ENCODE peak calls at places on chromosomes 2 and 18, in six cellular contexts. R, H, Z, P, W and J are unnamed samples.

GRCh38 chr2:10580991-10581390 is 108.8 kb downstream of the NOL10 start:
- DNase-seq in R (no peak), Z (no peak), W (no peak), H (no peak), P (no peak), J (no peak)

GRCh38 chr2:209977386-209978239 is 24.8 kb upstream of the RPE start:
- DNase-seq in R (no peak), W (no peak), Z (peak; percentile 71), H (peak; percentile 32), P (no peak), J (peak; percentile 66)

GRCh38 chr18:35827275-35827929 is 145.1 kb upstream of the RMP24 start:
- DNase-seq in W (no peak), H (no peak), R (no peak), Z (peak; percentile 3), P (no peak), J (no peak)

GRCh38 chr2:127590386-127591190 is 55.1 kb downstream of the MYO7B start:
- DNase-seq in R (no peak), W (no peak), Z (no peak), H (no peak), P (no peak), J (no peak)

GRCh38 chr2:241063093-241063551 is 39.0 kb downstream of the MTERF4 start:
- DNase-seq in H (no peak), R (no peak), Z (no peak), W (no peak), P (no peak), J (no peak)

GRCh38 chr2:223762853-223763252 is 74.5 kb downstream of the AP1S3 start:
- DNase-seq in W (no peak), H (no peak), R (no peak), Z (peak; percentile 29), P (no peak), J (no peak)

GRCh38 chr2:95292623-95293260 is 4.4 kb upstream of the KCNIP3 start:
- DNase-seq in W (no peak), P (no peak), Z (no peak), H (peak; percentile 83), R (no peak), J (no peak)

GRCh38 chr2:86337235-86338099 is at the start of gene REEP1:
- DNase-seq in R (no peak), W (no peak), H (peak; percentile 30), P (peak; percentile 74), Z (no peak), J (peak; percentile 34)

GRCh38 chr2:240643093-240643810 is 18.0 kb downstream of the GPR35 start:
- DNase-seq in P (no peak), H (no peak), W (no peak), R (no peak), Z (no peak), J (no peak)

GRCh38 chr2:168948621-168949212 is 47.6 kb downstream of the G6PC2 start:
- DNase-seq in R (no peak), Z (peak; percentile 46), P (peak; percentile 46), W (no peak), H (peak; percentile 21), J (peak; percentile 47)

GRCh38 chr2:40317047-40317446 is 134.8 kb downstream of the SLC8A1 start:
- DNase-seq in Z (peak; percentile 24), P (no peak), H (peak; percentile 21), W (no peak), R (no peak), J (no peak)

GRCh38 chr2:45698538-45698937 is 47.1 kb downstream of the PRKCE start:
- DNase-seq in H (peak; percentile 55), R (no peak), Z (no peak), P (no peak), W (no peak), J (no peak)

GRCh38 chr18:3998698-3999333 is 456.3 kb downstream of the DLGAP1 start:
- DNase-seq in Z (peak; percentile 75), P (peak; percentile 8), R (no peak), W (no peak), H (peak; percentile 56), J (peak; percentile 78)

GRCh38 chr18:74804677-74805076 is 207.0 kb downstream of the ZNF407 start:
- DNase-seq in H (no peak), R (no peak), P (no peak), Z (no peak), W (no peak), J (peak; percentile 5)